ENCODE peak calls at places on chromosomes 13 and 19, in seven cellular contexts. One of them, this sample, is unnamed.

GRCh38 chr19:29292562-29292961 is 79.6 kb upstream of the UQCRFS1 start:
- DNase-seq in AG20443: no peak
- DNase-seq in CD8-positive, alpha-beta T cell: no peak
- DNase-seq in aorta: no peak
- DNase-seq in mucosa of gallbladder: no peak
- DNase-seq in foreskin fibroblast: no peak
- DNase-seq in C1 segment of cervical spinal cord: no peak
- DNase-seq in this sample: no peak

GRCh38 chr19:16262618-16263017 is 62.0 kb upstream of the KLF2 start:
- DNase-seq in AG20443: no peak
- DNase-seq in CD8-positive, alpha-beta T cell: no peak
- DNase-seq in aorta: no peak
- DNase-seq in mucosa of gallbladder: peak; percentile 86
- DNase-seq in foreskin fibroblast: no peak
- DNase-seq in C1 segment of cervical spinal cord: no peak
- DNase-seq in this sample: no peak

GRCh38 chr19:18503337-18503970 is 18.4 kb downstream of the ELL start:
- DNase-seq in AG20443: no peak
- DNase-seq in CD8-positive, alpha-beta T cell: no peak
- DNase-seq in aorta: no peak
- DNase-seq in mucosa of gallbladder: no peak
- DNase-seq in foreskin fibroblast: no peak
- DNase-seq in C1 segment of cervical spinal cord: no peak
- DNase-seq in this sample: no peak

GRCh38 chr19:29478578-29479565 is 46.9 kb upstream of the VSTM2B start:
- DNase-seq in AG20443: peak; percentile 54
- DNase-seq in CD8-positive, alpha-beta T cell: no peak
- DNase-seq in aorta: no peak
- DNase-seq in mucosa of gallbladder: peak; percentile 9
- DNase-seq in foreskin fibroblast: no peak
- DNase-seq in C1 segment of cervical spinal cord: no peak
- DNase-seq in this sample: no peak

GRCh38 chr19:17743874-17744273 is 7.4 kb upstream of the FCHO1 start:
- DNase-seq in AG20443: no peak
- DNase-seq in CD8-positive, alpha-beta T cell: no peak
- DNase-seq in aorta: no peak
- DNase-seq in mucosa of gallbladder: no peak
- DNase-seq in foreskin fibroblast: peak; percentile 54
- DNase-seq in C1 segment of cervical spinal cord: no peak
- DNase-seq in this sample: no peak

GRCh38 chr13:108527849-108528248 is 101.6 kb upstream of the MYO16 start:
- DNase-seq in AG20443: no peak
- DNase-seq in CD8-positive, alpha-beta T cell: no peak
- DNase-seq in aorta: no peak
- DNase-seq in mucosa of gallbladder: no peak
- DNase-seq in foreskin fibroblast: no peak
- DNase-seq in C1 segment of cervical spinal cord: no peak
- DNase-seq in this sample: no peak

GRCh38 chr19:52585101-52585500 is 15.0 kb downstream of the ZNF701 start:
- DNase-seq in AG20443: no peak
- DNase-seq in CD8-positive, alpha-beta T cell: no peak
- DNase-seq in aorta: no peak
- DNase-seq in mucosa of gallbladder: peak; percentile 23
- DNase-seq in foreskin fibroblast: peak; percentile 46
- DNase-seq in C1 segment of cervical spinal cord: no peak
- DNase-seq in this sample: no peak

GRCh38 chr19:30133803-30134202 is 191.8 kb downstream of the URI1 start:
- DNase-seq in AG20443: no peak
- DNase-seq in CD8-positive, alpha-beta T cell: no peak
- DNase-seq in aorta: peak; percentile 16
- DNase-seq in mucosa of gallbladder: no peak
- DNase-seq in foreskin fibroblast: no peak
- DNase-seq in C1 segment of cervical spinal cord: no peak
- DNase-seq in this sample: no peak

GRCh38 chr19:30450945-30451344 is 78.8 kb downstream of the ZNF536 start:
- DNase-seq in AG20443: peak; percentile 75
- DNase-seq in CD8-positive, alpha-beta T cell: no peak
- DNase-seq in aorta: no peak
- DNase-seq in mucosa of gallbladder: no peak
- DNase-seq in foreskin fibroblast: peak; percentile 36
- DNase-seq in C1 segment of cervical spinal cord: no peak
- DNase-seq in this sample: peak; percentile 3

GRCh38 chr13:29582171-29582570 is 13.3 kb downstream of the SLC7A1 start:
- DNase-seq in AG20443: no peak
- DNase-seq in CD8-positive, alpha-beta T cell: no peak
- DNase-seq in aorta: no peak
- DNase-seq in mucosa of gallbladder: no peak
- DNase-seq in foreskin fibroblast: no peak
- DNase-seq in C1 segment of cervical spinal cord: no peak
- DNase-seq in this sample: no peak

GRCh38 chr19:30132312-30133075 is 190.5 kb downstream of the URI1 start:
- DNase-seq in AG20443: no peak
- DNase-seq in CD8-positive, alpha-beta T cell: no peak
- DNase-seq in aorta: peak; percentile 15
- DNase-seq in mucosa of gallbladder: no peak
- DNase-seq in foreskin fibroblast: no peak
- DNase-seq in C1 segment of cervical spinal cord: no peak
- DNase-seq in this sample: no peak

GRCh38 chr13:39866722-39867121 is 211.3 kb downstream of the COG6 start:
- DNase-seq in AG20443: no peak
- DNase-seq in CD8-positive, alpha-beta T cell: no peak
- DNase-seq in aorta: no peak
- DNase-seq in mucosa of gallbladder: no peak
- DNase-seq in foreskin fibroblast: no peak
- DNase-seq in C1 segment of cervical spinal cord: no peak
- DNase-seq in this sample: no peak

GRCh38 chr19:16945364-16945714 is 56.5 kb downstream of the F2RL3 start:
- DNase-seq in AG20443: peak; percentile 6
- DNase-seq in CD8-positive, alpha-beta T cell: no peak
- DNase-seq in aorta: no peak
- DNase-seq in mucosa of gallbladder: no peak
- DNase-seq in foreskin fibroblast: no peak
- DNase-seq in C1 segment of cervical spinal cord: no peak
- DNase-seq in this sample: no peak

GRCh38 chr13:110442946-110443632 is 118.4 kb downstream of the RAB20 start:
- DNase-seq in AG20443: no peak
- DNase-seq in CD8-positive, alpha-beta T cell: no peak
- DNase-seq in aorta: no peak
- DNase-seq in mucosa of gallbladder: no peak
- DNase-seq in foreskin fibroblast: peak; percentile 73
- DNase-seq in C1 segment of cervical spinal cord: no peak
- DNase-seq in this sample: peak; percentile 43

GRCh38 chr19:3062165-3063105 is at the start of gene TLE5:
- DNase-seq in AG20443: peak; percentile 93
- DNase-seq in CD8-positive, alpha-beta T cell: peak; percentile 74
- DNase-seq in aorta: peak; percentile 67
- DNase-seq in mucosa of gallbladder: peak; percentile 50
- DNase-seq in foreskin fibroblast: peak; percentile 83
- DNase-seq in C1 segment of cervical spinal cord: no peak
- DNase-seq in this sample: peak; percentile 83

GRCh38 chr13:28471408-28471807 is 23.5 kb downstream of the FLT1 start:
- DNase-seq in AG20443: no peak
- DNase-seq in CD8-positive, alpha-beta T cell: no peak
- DNase-seq in aorta: no peak
- DNase-seq in mucosa of gallbladder: no peak
- DNase-seq in foreskin fibroblast: no peak
- DNase-seq in C1 segment of cervical spinal cord: no peak
- DNase-seq in this sample: no peak

GRCh38 chr19:55688422-55689218 is 13.6 kb downstream of the EPN1 start:
- DNase-seq in AG20443: no peak
- DNase-seq in CD8-positive, alpha-beta T cell: no peak
- DNase-seq in aorta: peak; percentile 33
- DNase-seq in mucosa of gallbladder: peak; percentile 66
- DNase-seq in foreskin fibroblast: no peak
- DNase-seq in C1 segment of cervical spinal cord: no peak
- DNase-seq in this sample: peak; percentile 57

GRCh38 chr19:8335343-8336071 is 7.6 kb downstream of the KANK3 start:
- DNase-seq in AG20443: no peak
- DNase-seq in CD8-positive, alpha-beta T cell: peak; percentile 32
- DNase-seq in aorta: no peak
- DNase-seq in mucosa of gallbladder: no peak
- DNase-seq in foreskin fibroblast: no peak
- DNase-seq in C1 segment of cervical spinal cord: no peak
- DNase-seq in this sample: no peak

GRCh38 chr19:14073925-14074838 is 1.6 kb downstream of the MISP3 start:
- DNase-seq in AG20443: no peak
- DNase-seq in CD8-positive, alpha-beta T cell: no peak
- DNase-seq in aorta: no peak
- DNase-seq in mucosa of gallbladder: no peak
- DNase-seq in foreskin fibroblast: peak; percentile 50
- DNase-seq in C1 segment of cervical spinal cord: no peak
- DNase-seq in this sample: no peak

This sample was measured in adrenal gland.